ENCODE peak calls at places on chromosomes 7 and 10, in ten cellular contexts. T is dorsolateral prefrontal cortex, D is MCF 10A, F is OCI-LY7, I is osteocyte, O is nephron progenitor cell, M is BJ, W is adrenal gland, N is sigmoid colon, R is astrocyte of the spinal cord. L is an unnamed sample.
A peak's percentile ranks its signal among the peaks of the same experiment; 100 is the strongest.

GRCh38 chr7:30613366-30614325 is 19.0 kb downstream of the GARS1 start:
- DNase-seq in T (no peak), D (no peak), F (no peak), I (no peak), O (no peak), M (no peak), W (no peak), N (no peak), R (peak; percentile 29), L (no peak)

GRCh38 chr7:131231381-131232220 is 96.1 kb upstream of the MKLN1 start:
- DNase-seq in T (no peak), D (peak; percentile 57), F (peak; percentile 72), I (no peak), O (no peak), M (no peak), W (peak; percentile 62), N (peak; percentile 83), R (peak; percentile 68), L (no peak)

GRCh38 chr7:504221-505081 is 15.2 kb downstream of the PDGFA start:
- DNase-seq in T (no peak), D (no peak), F (no peak), I (no peak), O (no peak), M (no peak), W (no peak), N (peak; percentile 63), R (no peak), L (peak; percentile 15)

GRCh38 chr7:139698278-139698677 is 79.5 kb downstream of the HIPK2 start:
- DNase-seq in T (no peak), D (no peak), F (no peak), I (no peak), O (no peak), M (no peak), W (no peak), N (no peak), R (no peak), L (no peak)

GRCh38 chr7:66306243-66306642 is 101.1 kb downstream of the TPST1 start:
- DNase-seq in T (no peak), D (no peak), F (no peak), I (no peak), O (no peak), M (no peak), W (no peak), N (no peak), R (no peak), L (no peak)

GRCh38 chr7:12418452-12418851 is 14.8 kb upstream of the VWDE start:
- DNase-seq in T (no peak), D (no peak), F (no peak), I (no peak), O (no peak), M (no peak), W (no peak), N (no peak), R (no peak), L (no peak)

GRCh38 chr7:84455788-84456187 is 261.2 kb upstream of the SEMA3A start:
- DNase-seq in T (no peak), D (peak; percentile 20), F (no peak), I (no peak), O (no peak), M (no peak), W (no peak), N (no peak), R (peak; percentile 20), L (no peak)

GRCh38 chr7:37150180-37150579 is 298.5 kb downstream of the ELMO1 start:
- DNase-seq in T (no peak), D (no peak), F (no peak), I (no peak), O (no peak), M (no peak), W (no peak), N (no peak), R (no peak), L (no peak)

GRCh38 chr7:98107313-98107691 is 640 bp downstream of the LMTK2 start:
- DNase-seq in T (no peak), D (no peak), F (peak; percentile 49), I (no peak), O (peak; percentile 44), M (no peak), W (no peak), N (no peak), R (no peak), L (peak; percentile 27)

GRCh38 chr10:93600861-93601773 is at the start of gene RBP4:
- DNase-seq in T (no peak), D (peak; percentile 27), F (no peak), I (no peak), O (peak; percentile 63), M (no peak), W (no peak), N (no peak), R (peak; percentile 28), L (peak; percentile 37)

GRCh38 chr10:69093933-69094332 is 6.0 kb downstream of the SRGN start:
- DNase-seq in T (no peak), D (peak; percentile 38), F (no peak), I (no peak), O (no peak), M (no peak), W (no peak), N (no peak), R (no peak), L (no peak)
- TF ChIP-seq CTCF in T (no peak), D (peak; percentile 28), F (no peak), I (no peak), O (no peak), M (peak; percentile 11), W (peak; percentile 16), N (no peak), R (no peak), L (no peak)

GRCh38 chr10:3290550-3290949 is 118.0 kb upstream of the PITRM1 start:
- DNase-seq in T (no peak), D (no peak), F (no peak), I (no peak), O (no peak), M (no peak), W (peak; percentile 24), N (no peak), R (no peak), L (no peak)

GRCh38 chr10:3292601-3293000 is 120.0 kb upstream of the PITRM1 start:
- DNase-seq in T (no peak), D (no peak), F (no peak), I (peak; percentile 3), O (no peak), M (peak; percentile 40), W (peak; percentile 27), N (no peak), R (no peak), L (no peak)

GRCh38 chr10:3281911-3282310 is 109.3 kb upstream of the PITRM1 start:
- DNase-seq in T (no peak), D (no peak), F (no peak), I (no peak), O (no peak), M (no peak), W (no peak), N (no peak), R (no peak), L (no peak)

GRCh38 chr10:3282341-3282740 is 109.8 kb upstream of the PITRM1 start:
- DNase-seq in T (no peak), D (no peak), F (no peak), I (no peak), O (no peak), M (no peak), W (peak; percentile 28), N (no peak), R (no peak), L (no peak)

DNA sequence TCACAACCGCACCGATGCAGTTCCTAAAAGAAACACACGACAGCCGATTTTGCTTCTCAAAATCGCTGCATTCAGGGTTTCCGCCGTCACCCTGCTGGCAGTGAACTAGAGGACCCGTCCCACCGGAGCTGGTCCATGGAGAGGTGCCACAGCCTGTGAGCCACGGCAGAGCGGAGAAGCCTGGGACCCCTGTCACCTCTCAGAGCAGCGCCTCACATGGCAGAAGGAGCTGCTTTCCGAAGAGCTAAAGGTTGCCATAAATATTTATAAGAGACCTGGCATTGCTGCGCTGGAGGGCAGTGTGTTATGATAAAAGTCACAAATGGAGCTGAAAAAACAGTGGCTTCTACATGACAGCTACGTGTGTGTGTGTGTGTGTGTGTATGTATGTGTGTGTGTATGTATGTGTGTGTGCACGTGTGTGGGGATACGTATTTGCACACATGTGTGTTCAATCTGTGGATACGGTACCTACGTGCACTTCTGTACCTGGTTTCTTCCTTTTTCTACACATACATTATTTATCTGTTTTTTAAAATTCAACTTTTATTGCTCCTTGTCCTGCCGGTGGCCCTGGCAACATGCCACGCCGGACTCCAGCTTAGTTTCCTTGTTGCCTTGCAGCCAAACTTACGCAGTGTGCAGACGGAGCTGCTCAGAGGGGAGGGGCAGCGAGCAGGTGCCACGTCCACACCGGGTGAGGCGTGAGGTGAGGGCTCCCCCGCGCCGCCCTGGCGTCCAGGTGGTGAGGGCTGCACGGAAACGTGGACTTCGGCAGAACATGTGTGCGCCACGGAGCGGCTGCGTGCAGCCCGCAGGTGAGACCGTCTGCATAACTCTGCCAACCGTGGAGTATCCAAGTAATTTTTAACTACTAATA is 115.2 kb upstream of the PITRM1 start:
- DNase-seq in T (no peak), D (no peak), F (no peak), I (peak; percentile 81), O (no peak), M (no peak), W (peak; percentile 38), N (no peak), R (no peak), L (no peak)
- TF ChIP-seq CTCF in T (no peak), D (no peak), F (no peak), I (no peak), O (no peak), M (no peak), W (no peak), N (no peak), R (no peak), L (peak; percentile 16)

GRCh38 chr7:155409980-155410379 is 47.9 kb upstream of the EN2 start:
- DNase-seq in T (no peak), D (no peak), F (no peak), I (no peak), O (no peak), M (no peak), W (no peak), N (no peak), R (no peak), L (no peak)
- TF ChIP-seq CTCF in T (no peak), D (no peak), F (no peak), I (no peak), O (no peak), M (no peak), W (no peak), N (no peak), R (no peak), L (no peak)

DNA sequence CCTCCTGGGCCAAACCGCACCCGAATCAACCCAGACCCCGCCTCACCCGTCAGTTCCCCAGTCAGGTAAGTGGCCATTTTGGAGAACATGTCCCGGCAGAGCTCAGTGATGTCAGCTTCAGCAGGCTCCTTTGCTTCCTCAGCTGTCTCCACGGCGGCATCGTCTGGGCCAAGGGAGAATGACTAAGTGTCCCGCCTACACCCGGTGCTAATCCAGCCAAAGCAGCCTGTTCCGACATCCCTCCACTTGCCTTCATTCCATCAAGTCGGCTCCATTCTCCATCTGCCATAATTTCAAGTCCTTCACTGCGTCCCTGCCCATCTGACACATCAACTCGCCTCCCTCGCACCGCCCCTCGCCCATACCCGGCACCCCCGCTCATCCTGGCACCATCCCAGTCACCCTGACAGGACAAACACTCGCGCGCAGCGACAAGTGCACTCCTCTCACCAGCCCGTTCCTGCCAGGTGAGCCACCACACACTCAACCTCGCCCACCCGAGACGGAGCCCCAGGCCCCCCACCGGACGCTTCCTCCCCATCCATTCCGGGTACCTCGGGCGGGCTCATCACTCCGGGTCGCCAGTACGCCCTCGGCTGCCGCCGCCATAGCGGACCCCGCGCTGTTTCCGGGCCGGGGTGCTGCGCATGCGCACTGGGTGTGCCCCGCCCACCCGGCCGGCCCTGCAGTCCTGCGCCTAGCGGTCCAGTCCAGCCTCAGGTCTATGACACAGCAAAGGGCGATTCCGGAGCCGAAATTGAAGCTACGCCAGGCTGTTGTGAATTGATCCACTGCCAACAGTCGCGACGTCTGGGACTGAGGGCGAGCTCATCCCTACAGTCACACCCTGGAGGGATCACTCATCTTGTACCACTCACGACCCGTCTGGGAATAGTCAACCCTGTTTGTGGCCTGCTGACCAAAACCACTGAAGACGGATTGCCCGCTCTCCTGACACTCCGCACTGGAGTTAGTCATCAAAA is at the start of gene BLOC1S2:
- DNase-seq in T (peak; percentile 73), D (peak; percentile 92), F (peak; percentile 88), I (peak; percentile 98), O (peak; percentile 91), M (peak; percentile 66), W (peak; percentile 94), N (peak; percentile 94), R (peak; percentile 90), L (peak; percentile 90)
- TF ChIP-seq CTCF in T (peak; percentile 35), D (no peak), F (no peak), I (no peak), O (no peak), M (no peak), W (no peak), N (no peak), R (no peak), L (no peak)

L was measured in glutamatergic neuron.